ENCODE peak calls at places on chromosomes 12 and 14, in four cellular contexts. L, E, X and G are unnamed samples.

GRCh38 chr14:105187935-105188524 is 6.9 kb upstream of the NUDT14 start:
- DNase-seq in L (no peak), X (no peak), E (peak), G (no peak)

GRCh38 chr14:76348898-76349297 is 27.0 kb upstream of the ESRRB start:
- DNase-seq in X (no peak), E (no peak), L (no peak), G (no peak)

GRCh38 chr14:21525571-21525970 is 575 bp downstream of the SALL2 start:
- DNase-seq in X (no peak), L (no peak), E (no peak), G (no peak)

GRCh38 chr12:117904051-117904450 is 64.7 kb downstream of the KSR2 start:
- DNase-seq in L (no peak), E (no peak), X (no peak), G (no peak)

GRCh38 chr12:105317453-105317852 is 13.0 kb upstream of the C12orf75 start:
- DNase-seq in L (no peak), E (no peak), X (no peak), G (no peak)

GRCh38 chr14:75906680-75907280 is 75.0 kb downstream of the TGFB3 start:
- DNase-seq in E (peak), X (no peak), L (no peak), G (peak)

GRCh38 chr14:65403231-65403630 is 9.3 kb upstream of the FUT8 start:
- DNase-seq in L (no peak), X (no peak), E (no peak), G (no peak)

GRCh38 chr12:43551971-43552559 is at the start of gene ADAMTS20:
- DNase-seq in L (no peak), X (no peak), E (peak), G (no peak)

GRCh38 chr14:31792726-31793125 is 231.5 kb downstream of the NUBPL start:
- DNase-seq in E (no peak), X (no peak), L (no peak), G (no peak)

GRCh38 chr12:115182239-115182638 is 498.3 kb upstream of the TBX3 start:
- DNase-seq in L (no peak), E (no peak), X (no peak), G (no peak)

GRCh38 chr12:39125580-39125979 is 220.2 kb upstream of the CPNE8 start:
- DNase-seq in L (no peak), E (no peak), X (no peak), G (no peak)

GRCh38 chr14:33280646-33281045 is 342.0 kb downstream of the NPAS3 start:
- DNase-seq in E (peak), L (no peak), X (no peak), G (no peak)

GRCh38 chr12:27424631-27425230 is 21.8 kb upstream of the SMCO2 start:
- DNase-seq in X (no peak), L (no peak), E (no peak), G (no peak)

GRCh38 chr12:13582421-13582820 is 385.9 kb downstream of the EMP1 start:
- DNase-seq in X (no peak), L (no peak), E (no peak), G (no peak)

GRCh38 chr12:57732270-57732669 is 6.3 kb downstream of the AGAP2 start:
- DNase-seq in L (no peak), E (no peak), X (no peak), G (no peak)